ENCODE peak calls at places on chromosomes 2 and 18, in eight cellular contexts. C, X, Z, J, B, K, O and A are unnamed samples.

GRCh38 chr2:98118161-98118560 is 31.2 kb downstream of the VWA3B start:
- DNase-seq in K (no peak), C (peak; percentile 7), Z (no peak), O (no peak), J (no peak), X (no peak), B (no peak), A (no peak)

GRCh38 chr18:54672846-54673475 is 81.9 kb downstream of the DYNAP start:
- DNase-seq in O (no peak), K (no peak), J (no peak), Z (no peak), B (no peak), C (peak; percentile 47), X (no peak), A (no peak)

GRCh38 chr2:101802329-101802728 is 104.8 kb downstream of the MAP4K4 start:
- DNase-seq in C (no peak), J (no peak), Z (no peak), K (no peak), B (no peak), O (no peak), X (no peak), A (no peak)

GRCh38 chr2:48532174-48532573 is 2.2 kb downstream of the STON1 start:
- DNase-seq in X (no peak), K (no peak), O (no peak), C (no peak), Z (no peak), B (no peak), J (no peak), A (no peak)

GRCh38 chr2:217386041-217386440 is 526.2 kb upstream of the TNP1 start:
- DNase-seq in J (no peak), X (no peak), C (no peak), K (no peak), O (no peak), B (no peak), Z (no peak), A (no peak)

GRCh38 chr2:168632733-168633132 is 169.7 kb upstream of the NOSTRIN start:
- DNase-seq in Z (no peak), B (no peak), C (peak; percentile 62), O (no peak), K (no peak), J (no peak), X (no peak), A (no peak)

GRCh38 chr18:63339920-63340484 is 20.4 kb upstream of the BCL2 start:
- DNase-seq in B (peak; percentile 35), J (no peak), Z (peak; percentile 55), C (no peak), K (no peak), X (no peak), O (peak; percentile 43), A (no peak)

GRCh38 chr2:239520811-239521517 is 120.1 kb upstream of the HDAC4 start:
- DNase-seq in O (no peak), K (no peak), C (no peak), J (no peak), Z (no peak), B (no peak), X (no peak), A (no peak)

GRCh38 chr18:3256693-3257626 is 5.0 kb upstream of the MYL12B start:
- DNase-seq in O (no peak), X (no peak), Z (no peak), J (no peak), B (no peak), C (no peak), K (no peak), A (no peak)

GRCh38 chr2:60821587-60822302 is 59.6 kb upstream of the REL start:
- DNase-seq in X (no peak), K (no peak), Z (no peak), J (no peak), B (no peak), O (no peak), C (no peak), A (no peak)

GRCh38 chr2:219632758-219633101 is 5.3 kb downstream of the SLC4A3 start:
- DNase-seq in X (no peak), K (no peak), J (no peak), O (no peak), C (no peak), Z (peak; percentile 38), B (no peak), A (no peak)

GRCh38 chr2:179422037-179422643 is 157.5 kb upstream of the SESTD1 start:
- DNase-seq in C (peak; percentile 60), K (peak; percentile 76), X (no peak), J (no peak), O (peak; percentile 18), B (peak; percentile 41), Z (no peak), A (no peak)

GRCh38 chr2:68218343-68218901 is 33.9 kb downstream of the PPP3R1 start:
- DNase-seq in C (no peak), Z (no peak), O (no peak), J (no peak), K (no peak), B (no peak), X (no peak), A (no peak)

GRCh38 chr2:217742837-217743236 is 260.0 kb downstream of the TNS1 start:
- DNase-seq in O (no peak), B (no peak), C (no peak), Z (no peak), X (no peak), K (no peak), J (no peak), A (no peak)

GRCh38 chr18:25843791-25844190 is 246.6 kb downstream of the SS18 start:
- DNase-seq in C (no peak), J (no peak), O (no peak), B (no peak), K (no peak), Z (no peak), X (no peak), A (no peak)

GRCh38 chr2:150389487-150389886 is 98.0 kb downstream of the RND3 start:
- DNase-seq in B (no peak), O (no peak), C (no peak), Z (no peak), K (no peak), X (no peak), J (no peak), A (no peak)

GRCh38 chr2:196399736-196400691 is 228.6 kb upstream of the STK17B start:
- DNase-seq in J (no peak), C (peak; percentile 85), Z (no peak), K (no peak), B (no peak), X (no peak), O (no peak), A (no peak)

GRCh38 chr2:73981081-73981968 is 3.4 kb upstream of the TET3 start:
- DNase-seq in K (no peak), J (peak; percentile 49), O (no peak), Z (peak; percentile 88), C (no peak), X (no peak), B (no peak), A (no peak)

GRCh38 chr2:55616509-55617159 is 788 bp downstream of the PPP4R3B start:
- DNase-seq in C (peak; percentile 16), B (peak; percentile 22), K (peak; percentile 29), Z (peak; percentile 42), O (peak; percentile 53), X (no peak), J (peak; percentile 37), A (no peak)

GRCh38 chr2:158904620-158905177 is 63.7 kb upstream of the TANC1 start:
- DNase-seq in O (no peak), Z (no peak), X (no peak), B (no peak), K (no peak), J (no peak), C (no peak), A (no peak)

GRCh38 chr2:37394986-37395555 is 50.6 kb downstream of the QPCT start:
- DNase-seq in Z (no peak), C (no peak), B (no peak), K (no peak), X (no peak), J (no peak), O (no peak), A (no peak)

GRCh38 chr18:67117804-67118203 is 398.7 kb downstream of the DSEL start:
- DNase-seq in K (no peak), X (no peak), C (peak; percentile 1), J (no peak), Z (no peak), O (no peak), B (no peak), A (no peak)

GRCh38 chr2:208112969-208113368 is 11.4 kb downstream of the CRYGD start:
- DNase-seq in J (no peak), Z (peak; percentile 82), X (no peak), B (no peak), K (no peak), C (no peak), O (no peak), A (no peak)

GRCh38 chr2:23600336-23600735 is 215.4 kb downstream of the KLHL29 start:
- DNase-seq in Z (no peak), O (no peak), X (no peak), C (no peak), K (no peak), B (no peak), J (no peak), A (no peak)

GRCh38 chr2:102043560-102043959 is 51.8 kb downstream of the IL1R2 start:
- DNase-seq in O (no peak), J (no peak), K (no peak), B (no peak), X (no peak), Z (no peak), C (no peak), A (no peak)

GRCh38 chr2:168851674-168852320 is 38.4 kb downstream of the SPC25 start:
- DNase-seq in Z (no peak), K (no peak), O (no peak), B (no peak), J (no peak), C (peak; percentile 53), X (no peak), A (no peak)

GRCh38 chr2:196160966-196161365 is 10.4 kb downstream of the STK17B start:
- DNase-seq in K (no peak), C (no peak), O (no peak), Z (no peak), X (no peak), J (no peak), B (no peak), A (no peak)

GRCh38 chr2:168345601-168346000 is 98.2 kb upstream of the STK39 start:
- DNase-seq in K (no peak), X (no peak), J (peak; percentile 41), Z (no peak), B (no peak), C (no peak), O (no peak), A (no peak)

GRCh38 chr18:54950221-54950620 is 9.0 kb downstream of the CCDC68 start:
- DNase-seq in Z (no peak), B (no peak), J (no peak), K (no peak), O (no peak), X (no peak), C (no peak), A (no peak)

GRCh38 chr2:1553671-1554295 is 140.5 kb downstream of the TPO start:
- DNase-seq in B (no peak), C (peak; percentile 84), J (no peak), Z (peak; percentile 65), X (no peak), O (no peak), K (no peak), A (no peak)